ENCODE peak calls at places on chromosome 20, in ten cellular contexts. N is heart left ventricle; M is psoas muscle; Y is CD4-positive, alpha-beta T cell; O is tibial nerve; Z is heart right ventricle; Q is GM23248; X is uterus; V is MM.1S; U is HepG2. D is an unnamed sample.

GRCh38 chr20:18747090-18747489 is 66.5 kb upstream of the SCP2D1 start:
- DNase-seq in Z (no peak), M (no peak), U (no peak), Q (no peak), V (no peak), O (no peak), X (no peak), N (no peak), Y (no peak), D (no peak)

GRCh38 chr20:40897177-40897700 is 131.4 kb upstream of the TOP1 start:
- DNase-seq in V (no peak), Z (no peak), U (no peak), Y (no peak), X (no peak), M (no peak), O (no peak), Q (peak), N (no peak), D (peak)

GRCh38 chr20:38926934-38927616 is 858 bp downstream of the FAM83D start:
- DNase-seq in V (no peak), Z (no peak), X (no peak), Y (no peak), O (no peak), M (no peak), Q (peak), U (no peak), N (no peak), D (no peak)

GRCh38 chr20:47205577-47206123 is 150.8 kb downstream of the ZMYND8 start:
- DNase-seq in N (peak), V (peak), M (peak), Y (peak), X (no peak), Q (peak), O (peak), U (peak), Z (peak), D (no peak)

GRCh38 chr20:32052792-32053362 is 835 bp downstream of the HCK start:
- DNase-seq in N (peak), Z (peak), X (no peak), O (no peak), V (no peak), Y (no peak), U (no peak), Q (no peak), M (peak), D (no peak)

GRCh38 chr20:44309763-44310663 is 989 bp downstream of the FITM2 start:
- DNase-seq in Q (peak), V (no peak), O (peak), U (no peak), N (peak), X (peak), M (peak), Z (peak), Y (no peak), D (no peak)

GRCh38 chr20:57998276-57998675 is 230.2 kb downstream of the ANKRD60 start:
- DNase-seq in O (no peak), Z (no peak), X (no peak), Y (no peak), N (no peak), V (no peak), Q (no peak), U (no peak), M (no peak), D (no peak)

GRCh38 chr20:24782801-24783630 is 166.1 kb upstream of the CST7 start:
- DNase-seq in M (peak), X (no peak), Y (no peak), U (peak), Z (no peak), V (no peak), N (no peak), Q (no peak), O (no peak), D (no peak)

GRCh38 chr20:51497542-51498467 is 44.7 kb downstream of the NFATC2 start:
- DNase-seq in Z (no peak), V (no peak), O (peak), M (peak), Q (peak), U (no peak), X (peak), Y (peak), N (peak), D (peak)

GRCh38 chr20:2137552-2138201 is 36.0 kb downstream of the STK35 start:
- DNase-seq in Q (peak), Y (no peak), X (no peak), U (no peak), V (no peak), Z (no peak), N (no peak), O (no peak), M (no peak), D (no peak)

GRCh38 chr20:57264908-57265648 is 1.4 kb downstream of the BMP7 start:
- DNase-seq in X (no peak), N (no peak), Y (no peak), O (no peak), U (no peak), Z (no peak), M (no peak), Q (no peak), V (no peak), D (no peak)

GRCh38 chr20:47574616-47575401 is 73.1 kb downstream of the NCOA3 start:
- DNase-seq in V (peak), X (no peak), O (no peak), M (no peak), U (no peak), Z (no peak), Q (no peak), N (no peak), Y (no peak), D (peak)

GRCh38 chr20:62776692-62777527 is 19.4 kb upstream of the MRGBP start:
- DNase-seq in M (no peak), Z (no peak), O (no peak), N (no peak), Q (no peak), V (peak), X (no peak), U (peak), Y (peak), D (no peak)

GRCh38 chr20:24657211-24657610 is 187.8 kb downstream of the SYNDIG1 start:
- DNase-seq in Z (no peak), M (no peak), Q (peak), N (no peak), O (no peak), X (no peak), Y (no peak), U (no peak), V (no peak), D (no peak)

GRCh38 chr20:9225879-9226278 is 157.0 kb downstream of the PLCB4 start:
- DNase-seq in Y (no peak), U (no peak), M (no peak), N (peak), Z (no peak), O (no peak), X (no peak), Q (no peak), V (no peak), D (no peak)

GRCh38 chr20:48629069-48629959 is 198.5 kb downstream of the PREX1 start:
- DNase-seq in Y (no peak), Z (no peak), Q (no peak), U (no peak), M (peak), X (no peak), N (no peak), V (no peak), O (no peak), D (no peak)

GRCh38 chr20:60062431-60063336 is 104.5 kb downstream of the CDH26 start:
- DNase-seq in Z (no peak), Q (peak), V (no peak), N (no peak), X (peak), O (no peak), Y (no peak), U (no peak), M (peak), D (no peak)
- H3K27ac ChIP-seq in Z (no peak), Q (peak), V (no peak), N (no peak), X (peak), O (peak), Y (no peak), U (no peak), M (peak), D (no peak)

DNA sequence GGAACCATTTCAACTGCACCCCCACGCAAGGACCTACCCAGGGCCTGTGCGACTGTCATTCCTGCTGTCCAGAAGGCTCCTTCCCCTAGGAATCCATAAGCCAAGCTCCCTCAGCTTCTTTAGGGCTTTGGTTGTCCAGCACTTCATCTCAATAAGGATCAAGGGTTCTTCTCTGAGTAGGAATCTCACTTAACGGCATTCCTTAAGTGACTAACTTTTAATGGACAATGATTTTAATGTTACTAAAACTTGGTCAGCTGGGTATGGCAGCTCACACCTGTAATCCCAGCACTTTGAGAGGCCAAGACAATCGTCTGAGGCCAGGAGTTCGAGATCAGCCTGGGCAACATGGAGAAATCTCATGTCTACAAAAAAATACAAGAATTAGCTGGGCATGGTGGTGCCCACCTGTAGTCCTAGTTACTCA is 13.4 kb downstream of the UBE2V1 start:
- DNase-seq in O (no peak), Q (no peak), U (no peak), Y (no peak), M (no peak), X (no peak), Z (no peak), N (no peak), V (no peak), D (no peak)
- H3K27ac ChIP-seq in O (no peak), Q (no peak), U (no peak), Y (no peak), M (peak), X (no peak), Z (peak), N (peak), V (no peak), D (no peak)

GRCh38 chr20:64000906-64001305 is 20.0 kb downstream of the PRPF6 start:
- DNase-seq in Z (no peak), Q (no peak), V (no peak), Y (no peak), N (no peak), U (no peak), X (no peak), O (no peak), M (no peak), D (no peak)

GRCh38 chr20:64005394-64005793 is 24.5 kb downstream of the PRPF6 start:
- DNase-seq in Q (peak), M (no peak), Y (no peak), U (no peak), O (no peak), X (no peak), V (no peak), N (no peak), Z (no peak), D (no peak)

GRCh38 chr20:64003970-64004725 is 23.2 kb downstream of the PRPF6 start:
- DNase-seq in V (no peak), U (no peak), Q (no peak), N (no peak), Z (no peak), O (no peak), Y (no peak), M (no peak), X (no peak), D (no peak)

GRCh38 chr20:64006490-64006889 is 25.6 kb downstream of the PRPF6 start:
- DNase-seq in Y (no peak), M (no peak), Q (no peak), X (no peak), U (no peak), Z (no peak), V (no peak), O (no peak), N (no peak), D (no peak)

DNA sequence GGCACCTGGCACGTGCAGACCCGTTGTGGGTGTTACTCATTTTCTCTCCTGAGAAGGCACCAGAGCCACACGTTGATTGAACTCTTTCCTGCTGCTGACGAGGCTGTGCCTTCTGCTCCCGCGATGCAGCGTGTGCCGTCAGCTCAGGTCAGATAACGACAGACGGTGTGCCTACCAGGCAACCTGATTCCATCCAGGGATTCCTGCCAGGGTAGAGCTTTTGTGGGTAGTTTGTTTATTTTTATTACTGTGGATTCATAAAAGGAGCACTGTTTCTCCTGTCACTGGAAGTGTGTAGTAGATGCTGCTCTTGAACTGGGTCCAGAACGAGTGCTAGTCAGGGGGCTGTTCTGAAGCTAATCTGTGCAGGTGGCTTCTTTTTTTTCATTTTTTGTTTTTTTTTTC is 20.7 kb downstream of the PRPF6 start:
- DNase-seq in Y (no peak), M (no peak), V (no peak), Z (no peak), U (no peak), N (no peak), O (no peak), Q (no peak), X (no peak), D (no peak)
- H3K27ac ChIP-seq in Y (no peak), M (peak), V (no peak), Z (no peak), U (no peak), N (no peak), O (no peak), Q (no peak), X (no peak), D (no peak)

GRCh38 chr20:59031326-59032022 is 661 bp downstream of the ATP5F1E start:
- DNase-seq in O (no peak), N (no peak), Z (no peak), U (peak), V (peak), M (no peak), X (no peak), Y (no peak), Q (no peak), D (no peak)
- H3K27ac ChIP-seq in O (peak), N (peak), Z (peak), U (peak), V (peak), M (peak), X (peak), Y (peak), Q (peak), D (peak)

GRCh38 chr20:23608251-23608846 is 2.6 kb upstream of the CST9 start:
- DNase-seq in X (no peak), N (no peak), M (no peak), Z (no peak), O (no peak), Y (no peak), U (peak), Q (no peak), V (no peak), D (no peak)

GRCh38 chr20:23603321-23603720 is 2.4 kb downstream of the CST9 start:
- DNase-seq in Y (no peak), U (no peak), V (no peak), N (no peak), Z (no peak), X (no peak), M (no peak), O (no peak), Q (no peak), D (no peak)

GRCh38 chr20:23606652-23607049 is 934 bp upstream of the CST9 start:
- DNase-seq in U (peak), M (peak), N (peak), O (peak), V (peak), Y (peak), Q (peak), Z (peak), X (peak), D (no peak)

GRCh38 chr20:23607497-23608245 is 2.0 kb upstream of the CST9 start:
- DNase-seq in O (no peak), Z (no peak), M (no peak), N (no peak), Y (no peak), Q (no peak), V (no peak), X (no peak), U (no peak), D (no peak)

DNA sequence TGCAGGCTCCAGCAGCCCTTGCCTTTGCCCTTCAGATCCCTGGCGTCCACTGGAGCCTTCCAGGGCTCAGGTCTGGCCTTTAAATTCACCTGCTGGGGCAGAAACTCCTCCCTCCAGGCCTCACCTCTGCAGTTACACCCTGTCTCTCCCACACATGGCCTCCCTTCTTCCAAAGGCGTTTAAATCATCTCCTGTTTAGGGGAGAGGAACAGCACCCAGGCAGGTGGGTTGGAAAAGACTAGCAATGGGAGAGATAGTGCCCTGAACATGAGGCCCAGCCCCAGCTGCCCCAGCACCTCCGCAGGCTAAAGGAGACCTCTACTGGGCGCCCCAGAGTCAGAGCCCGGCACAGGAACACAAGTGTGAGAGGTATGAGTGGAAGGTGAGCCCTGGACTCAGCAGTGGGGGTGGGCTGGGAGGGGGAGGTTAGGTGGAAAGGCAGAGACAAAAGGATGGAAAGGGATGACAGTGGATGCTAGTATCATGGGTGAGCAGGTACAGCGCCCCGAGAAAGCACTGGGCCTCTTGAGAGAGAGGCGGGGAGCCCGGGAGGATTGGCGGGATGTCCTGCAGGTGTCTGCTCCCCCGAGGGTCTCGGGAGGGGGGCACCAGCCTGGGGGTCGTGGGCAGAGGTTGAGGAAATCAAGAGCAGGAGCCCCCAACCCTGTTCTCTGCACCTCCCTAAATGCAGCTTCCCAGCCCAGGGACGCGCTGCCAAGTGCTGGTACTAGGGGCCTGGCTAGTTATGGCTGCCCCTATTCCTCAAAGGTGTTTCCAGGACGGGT is at the start of gene CST9:
- DNase-seq in N (no peak), O (no peak), Z (no peak), Y (no peak), V (no peak), X (no peak), U (no peak), Q (no peak), M (no peak), D (no peak)
- H3K27ac ChIP-seq in N (no peak), O (no peak), Z (no peak), Y (no peak), V (no peak), X (no peak), U (no peak), Q (no peak), M (no peak), D (no peak)

GRCh38 chr20:5663396-5663795 is 86.8 kb upstream of the SHLD1 start:
- DNase-seq in X (no peak), V (no peak), Q (no peak), U (peak), Z (no peak), O (no peak), Y (no peak), M (no peak), N (no peak), D (no peak)
- H3K27ac ChIP-seq in X (no peak), V (no peak), Q (no peak), U (no peak), Z (no peak), O (no peak), Y (no peak), M (no peak), N (no peak), D (no peak)

DNA sequence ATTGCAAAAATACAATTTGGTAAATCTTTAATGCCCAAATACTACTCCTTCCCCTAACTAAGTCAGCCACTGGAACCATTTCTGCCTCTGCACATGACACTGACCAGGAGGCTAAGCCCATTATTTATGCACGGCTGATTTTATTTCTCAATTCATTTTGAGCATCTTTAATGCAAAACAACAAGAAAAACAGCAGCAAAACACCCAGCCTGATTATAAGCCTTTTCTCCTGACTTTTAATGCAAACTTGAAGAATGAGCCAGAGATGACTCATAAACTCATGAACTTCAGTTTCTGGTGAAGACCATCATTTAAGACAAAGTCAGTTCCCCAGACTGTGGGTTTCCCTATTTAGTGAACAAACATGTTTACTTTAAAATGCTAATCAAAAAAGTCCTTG is 51.6 kb downstream of the CYP24A1 start:
- DNase-seq in V (no peak), X (peak), O (no peak), Y (no peak), M (no peak), U (no peak), Q (peak), Z (no peak), N (no peak), D (no peak)
- H3K27ac ChIP-seq in V (no peak), X (peak), O (no peak), Y (no peak), M (no peak), U (peak), Q (peak), Z (no peak), N (no peak), D (no peak)

GRCh38 chr20:36957875-36958667 is 6.6 kb upstream of the SAMHD1 start:
- DNase-seq in U (no peak), Y (no peak), Q (no peak), M (no peak), X (no peak), N (no peak), V (no peak), O (no peak), Z (no peak), D (no peak)

GRCh38 chr20:36951198-36951976 is at the start of gene SAMHD1:
- DNase-seq in O (peak), Q (peak), Y (peak), U (peak), M (peak), X (peak), V (peak), N (peak), Z (peak), D (no peak)

GRCh38 chr20:36951977-36952738 is 650 bp upstream of the SAMHD1 start:
- DNase-seq in V (no peak), O (no peak), U (no peak), X (no peak), Z (no peak), Y (no peak), Q (no peak), M (no peak), N (no peak), D (no peak)

GRCh38 chr20:36959242-36959641 is 7.7 kb upstream of the SAMHD1 start:
- DNase-seq in Z (no peak), Y (no peak), U (no peak), X (no peak), O (no peak), Q (no peak), V (no peak), M (no peak), N (no peak), D (no peak)

GRCh38 chr20:36956674-36957073 is 5.2 kb upstream of the SAMHD1 start:
- DNase-seq in M (no peak), U (no peak), Y (no peak), X (no peak), O (no peak), V (no peak), N (no peak), Q (no peak), Z (no peak), D (no peak)
- H3K27ac ChIP-seq in M (no peak), U (no peak), Y (no peak), X (no peak), O (peak), V (no peak), N (no peak), Q (no peak), Z (no peak), D (no peak)

GRCh38 chr20:13868331-13868730 is 83.5 kb downstream of the NDUFAF5 start:
- DNase-seq in Q (peak), X (peak), O (no peak), N (no peak), V (no peak), U (no peak), Y (no peak), M (no peak), Z (no peak), D (no peak)
- H3K27ac ChIP-seq in Q (peak), X (peak), O (peak), N (no peak), V (no peak), U (no peak), Y (no peak), M (no peak), Z (no peak), D (no peak)

D was measured in SK-N-MC.